ENCODE peak calls at places on chromosome 19, in five cellular contexts. One of them, this sample, is unnamed.

GRCh38 chr19:18662972-18663732 is 20.3 kb upstream of the CRTC1 start:
- DNase-seq in A549: no peak
- DNase-seq in GM12891: no peak
- DNase-seq in adrenal gland: no peak
- DNase-seq in H54: no peak
- DNase-seq in this sample: no peak

GRCh38 chr19:1408300-1409203 is 1.2 kb downstream of the DAZAP1 start:
- DNase-seq in adrenal gland: peak
- DNase-seq in A549: no peak
- DNase-seq in H54: no peak
- DNase-seq in GM12891: no peak
- DNase-seq in this sample: no peak

GRCh38 chr19:18233224-18233825 is 7.1 kb upstream of the PDE4C start:
- DNase-seq in A549: peak
- DNase-seq in GM12891: peak
- DNase-seq in H54: no peak
- DNase-seq in adrenal gland: no peak
- DNase-seq in this sample: no peak

GRCh38 chr19:5452594-5453565 is 2.3 kb upstream of the ZNRF4 start:
- DNase-seq in GM12891: no peak
- DNase-seq in A549: peak
- DNase-seq in H54: peak
- DNase-seq in adrenal gland: no peak
- DNase-seq in this sample: no peak

GRCh38 chr19:10617409-10618121 is 7.8 kb upstream of the SLC44A2 start:
- DNase-seq in A549: no peak
- DNase-seq in H54: peak
- DNase-seq in adrenal gland: no peak
- DNase-seq in GM12891: no peak
- DNase-seq in this sample: no peak

GRCh38 chr19:18939922-18940775 is 868 bp downstream of the HOMER3 start:
- DNase-seq in H54: peak
- DNase-seq in GM12891: no peak
- DNase-seq in A549: no peak
- DNase-seq in adrenal gland: peak
- DNase-seq in this sample: peak

GRCh38 chr19:42528354-42529247 is at the start of gene CEACAM1:
- DNase-seq in GM12891: peak
- DNase-seq in H54: peak
- DNase-seq in adrenal gland: peak
- DNase-seq in A549: no peak
- DNase-seq in this sample: no peak

GRCh38 chr19:41159861-41160260 is 33.2 kb upstream of the CYP2S1 start:
- DNase-seq in A549: peak
- DNase-seq in GM12891: no peak
- DNase-seq in H54: no peak
- DNase-seq in adrenal gland: no peak
- DNase-seq in this sample: no peak

GRCh38 chr19:1226522-1227312 is 11.1 kb downstream of the CBARP start:
- DNase-seq in H54: no peak
- DNase-seq in GM12891: no peak
- DNase-seq in A549: no peak
- DNase-seq in adrenal gland: no peak
- DNase-seq in this sample: no peak

GRCh38 chr19:1136201-1136600 is 32.4 kb downstream of the GPX4 start:
- DNase-seq in adrenal gland: no peak
- DNase-seq in H54: no peak
- DNase-seq in A549: no peak
- DNase-seq in GM12891: no peak
- DNase-seq in this sample: no peak

GRCh38 chr19:30696514-30696913 is 324.3 kb downstream of the ZNF536 start:
- DNase-seq in adrenal gland: no peak
- DNase-seq in GM12891: peak
- DNase-seq in A549: peak
- DNase-seq in H54: peak
- DNase-seq in this sample: peak

GRCh38 chr19:18645035-18645511 is 8.2 kb downstream of the KLHL26 start:
- DNase-seq in H54: no peak
- DNase-seq in A549: no peak
- DNase-seq in GM12891: no peak
- DNase-seq in adrenal gland: peak
- DNase-seq in this sample: no peak

GRCh38 chr19:55442372-55443044 is 592 bp downstream of the SHISA7 start:
- DNase-seq in GM12891: no peak
- DNase-seq in adrenal gland: no peak
- DNase-seq in H54: no peak
- DNase-seq in A549: no peak
- DNase-seq in this sample: no peak

DNA sequence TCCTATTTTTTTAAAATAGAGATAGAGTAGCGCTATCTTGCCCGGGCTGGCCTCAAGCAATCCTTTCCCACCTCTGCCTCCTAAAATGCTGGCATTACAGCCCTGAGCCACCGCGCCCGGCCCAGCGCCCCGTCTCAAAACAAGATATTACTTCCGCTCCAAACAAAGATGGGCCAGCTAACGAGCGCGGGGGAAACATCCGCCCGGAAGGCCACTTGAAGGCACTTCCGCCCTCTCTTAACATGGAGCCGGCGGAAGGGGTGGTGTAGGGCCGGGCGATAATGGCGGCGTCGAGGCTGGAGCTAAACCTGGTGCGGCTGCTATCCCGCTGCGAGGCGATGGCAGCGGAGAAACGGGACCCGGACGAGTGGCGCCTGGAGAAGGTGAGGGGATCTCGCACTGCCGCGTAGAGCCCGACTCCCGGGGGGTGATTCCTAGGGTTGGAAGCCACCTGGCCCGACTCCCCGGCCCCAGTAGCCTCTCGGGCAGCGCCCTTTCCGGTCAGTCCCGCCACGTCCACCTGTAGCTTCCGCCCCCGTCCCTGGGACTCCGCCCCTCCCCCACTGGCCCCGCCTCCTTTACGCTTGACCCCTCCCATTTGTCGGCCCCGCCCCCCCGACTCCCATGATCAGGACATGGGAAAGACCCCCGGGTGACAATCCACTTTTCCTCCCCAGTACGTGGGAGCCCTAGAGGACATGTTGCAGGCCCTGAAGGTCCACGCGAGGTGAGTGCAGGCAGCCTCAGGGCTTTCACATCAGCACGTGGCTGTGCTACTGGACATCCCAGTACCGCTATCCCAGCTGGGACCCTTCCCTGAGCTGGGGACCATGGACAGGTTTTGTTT is at the start of gene USE1:
- DNase-seq in A549: peak
- DNase-seq in H54: peak
- DNase-seq in GM12891: peak
- DNase-seq in adrenal gland: peak
- DNase-seq in this sample: peak
- TF ChIP-seq POLR2A in A549: peak
- TF ChIP-seq POLR2A in H54: peak
- TF ChIP-seq POLR2A in GM12891: peak
- TF ChIP-seq POLR2A in adrenal gland: peak
- TF ChIP-seq POLR2A in this sample: peak

GRCh38 chr19:49766007-49766937 is 529 bp upstream of the AP2A1 start:
- DNase-seq in GM12891: peak
- DNase-seq in A549: peak
- DNase-seq in adrenal gland: peak
- DNase-seq in H54: peak
- DNase-seq in this sample: peak
- TF ChIP-seq POLR2A in GM12891: peak
- TF ChIP-seq POLR2A in A549: peak
- TF ChIP-seq POLR2A in adrenal gland: peak
- TF ChIP-seq POLR2A in H54: peak
- TF ChIP-seq POLR2A in this sample: peak

GRCh38 chr19:35248310-35249145 is at the start of gene LSR:
- DNase-seq in A549: peak
- DNase-seq in adrenal gland: peak
- DNase-seq in GM12891: peak
- DNase-seq in H54: no peak
- DNase-seq in this sample: peak
- TF ChIP-seq POLR2A in A549: no peak
- TF ChIP-seq POLR2A in adrenal gland: peak
- TF ChIP-seq POLR2A in GM12891: peak
- TF ChIP-seq POLR2A in H54: no peak
- TF ChIP-seq POLR2A in this sample: peak

GRCh38 chr19:13788991-13789390 is 6.3 kb upstream of the ZSWIM4 start:
- DNase-seq in GM12891: no peak
- DNase-seq in H54: no peak
- DNase-seq in adrenal gland: no peak
- DNase-seq in A549: no peak
- DNase-seq in this sample: no peak
- TF ChIP-seq POLR2A in GM12891: no peak
- TF ChIP-seq POLR2A in H54: no peak
- TF ChIP-seq POLR2A in adrenal gland: no peak
- TF ChIP-seq POLR2A in A549: no peak
- TF ChIP-seq POLR2A in this sample: no peak

DNA sequence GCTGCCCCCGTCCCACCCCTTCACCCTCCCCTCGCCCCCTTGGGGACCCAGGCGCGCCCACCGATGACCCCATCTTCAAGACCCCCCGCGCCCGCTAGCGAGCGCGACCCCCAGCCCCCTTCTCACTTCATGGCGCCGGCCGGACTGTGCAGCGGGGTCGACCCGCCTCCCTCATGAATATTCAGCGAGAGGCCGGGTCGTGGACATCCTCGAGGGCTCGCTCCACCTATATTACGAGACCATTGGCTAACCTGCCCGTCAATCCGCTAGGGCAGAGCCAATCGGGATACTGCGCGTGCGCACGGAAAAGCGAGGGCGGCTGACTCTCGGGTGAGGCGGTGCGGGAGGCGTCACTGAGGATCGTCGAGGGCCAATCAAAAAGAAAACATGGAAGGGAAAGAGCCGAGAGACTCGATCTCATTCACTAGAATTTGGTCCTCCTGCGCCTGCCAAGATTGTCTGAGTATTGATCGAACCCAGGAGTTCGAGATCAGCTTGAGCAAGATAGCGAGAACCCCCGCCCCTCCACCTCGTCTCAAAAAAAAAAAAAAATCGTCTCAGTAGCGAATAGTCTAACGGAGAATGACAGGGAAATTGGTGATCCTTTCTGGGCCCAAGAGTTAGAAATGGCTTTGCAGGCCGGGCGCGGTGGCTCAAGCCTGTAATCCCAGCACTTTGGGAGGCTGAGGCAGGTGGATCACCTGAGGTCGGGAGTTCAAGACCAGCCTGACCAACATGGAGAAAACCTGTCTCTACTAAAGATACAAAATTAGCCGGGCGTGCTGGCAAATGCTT is at the start of gene ERCC2:
- DNase-seq in GM12891: peak
- DNase-seq in adrenal gland: peak
- DNase-seq in A549: peak
- DNase-seq in H54: peak
- DNase-seq in this sample: peak
- TF ChIP-seq POLR2A in GM12891: peak
- TF ChIP-seq POLR2A in adrenal gland: peak
- TF ChIP-seq POLR2A in A549: peak
- TF ChIP-seq POLR2A in H54: peak
- TF ChIP-seq POLR2A in this sample: no peak

GRCh38 chr19:50658438-50659317 is 9.4 kb downstream of the C19orf81 start:
- DNase-seq in GM12891: no peak
- DNase-seq in A549: peak
- DNase-seq in H54: peak
- DNase-seq in adrenal gland: peak
- DNase-seq in this sample: no peak
- TF ChIP-seq POLR2A in GM12891: no peak
- TF ChIP-seq POLR2A in A549: peak
- TF ChIP-seq POLR2A in H54: peak
- TF ChIP-seq POLR2A in adrenal gland: peak
- TF ChIP-seq POLR2A in this sample: no peak

DNA sequence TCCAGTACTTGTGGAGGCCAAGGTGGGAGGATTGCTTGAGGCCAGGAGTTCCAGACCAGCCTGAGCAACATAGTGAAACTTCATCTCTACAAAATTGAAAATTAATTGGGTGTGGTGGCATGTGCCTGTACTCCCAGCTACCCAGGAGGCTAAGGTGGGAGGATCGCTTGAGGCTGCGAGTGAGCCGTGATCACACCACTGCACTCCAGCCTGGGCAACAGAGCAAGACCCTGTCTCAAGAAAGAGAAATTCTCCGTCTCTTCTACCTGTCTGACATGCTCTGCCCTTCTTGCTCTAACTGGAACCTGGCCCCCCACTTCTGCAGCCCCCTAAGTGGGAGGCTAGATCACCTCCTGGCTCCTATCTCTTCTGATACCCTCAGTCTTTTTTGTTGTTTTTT is 7.4 kb downstream of the EIF3K start:
- DNase-seq in GM12891: no peak
- DNase-seq in A549: no peak
- DNase-seq in H54: no peak
- DNase-seq in adrenal gland: no peak
- DNase-seq in this sample: no peak
- TF ChIP-seq POLR2A in GM12891: no peak
- TF ChIP-seq POLR2A in A549: no peak
- TF ChIP-seq POLR2A in H54: no peak
- TF ChIP-seq POLR2A in adrenal gland: no peak
- TF ChIP-seq POLR2A in this sample: no peak

This sample was measured in suprapubic skin.